ENCODE peak calls at places on chromosomes 11 and 22, in seven cellular contexts. L, O, R, Y, I, E and A are unnamed samples.

GRCh38 chr11:9629064-9629463 is 34.8 kb upstream of the SWAP70 start:
- DNase-seq in L (no peak), O (no peak), R (no peak), Y (no peak), I (no peak), E (no peak), A (no peak)

GRCh38 chr22:45031629-45032403 is 22.0 kb upstream of the PHF21B start:
- DNase-seq in L (no peak), O (no peak), R (no peak), Y (no peak), I (no peak), E (no peak), A (no peak)

GRCh38 chr11:8268530-8269461 is 5.1 kb upstream of the LMO1 start:
- DNase-seq in L (peak; percentile 30), O (peak; percentile 33), R (peak; percentile 11), Y (no peak), I (peak; percentile 47), E (no peak), A (peak; percentile 49)

GRCh38 chr11:3855808-3856491 is 486 bp downstream of the STIM1 start:
- DNase-seq in L (peak; percentile 64), O (peak; percentile 87), R (peak; percentile 48), Y (peak; percentile 51), I (peak; percentile 79), E (peak; percentile 33), A (peak; percentile 81)

GRCh38 chr11:118295834-118296454 is 8.6 kb upstream of the CD3E start:
- DNase-seq in L (no peak), O (no peak), R (no peak), Y (peak; percentile 55), I (no peak), E (no peak), A (no peak)

GRCh38 chr22:33653525-33654063 is 266.7 kb downstream of the LARGE1 start:
- DNase-seq in L (no peak), O (no peak), R (no peak), Y (no peak), I (no peak), E (no peak), A (no peak)

GRCh38 chr11:60985991-60986915 is 14.8 kb downstream of the CD6 start:
- DNase-seq in L (no peak), O (peak; percentile 79), R (no peak), Y (peak; percentile 69), I (no peak), E (peak; percentile 13), A (no peak)

GRCh38 chr11:14644396-14645246 is 1.0 kb downstream of the PDE3B start:
- DNase-seq in L (peak; percentile 15), O (peak; percentile 76), R (no peak), Y (peak; percentile 45), I (peak; percentile 68), E (peak; percentile 28), A (no peak)

GRCh38 chr22:26914786-26915185 is 257.4 kb downstream of the MIAT start:
- DNase-seq in L (no peak), O (no peak), R (no peak), Y (no peak), I (no peak), E (no peak), A (no peak)

GRCh38 chr22:45083659-45084305 is 74.0 kb upstream of the PHF21B start:
- DNase-seq in L (no peak), O (no peak), R (no peak), Y (no peak), I (no peak), E (peak; percentile 18), A (no peak)

GRCh38 chr11:122803306-122803705 is 35.0 kb upstream of the CRTAM start:
- DNase-seq in L (no peak), O (no peak), R (no peak), Y (no peak), I (no peak), E (no peak), A (no peak)

GRCh38 chr22:50502096-50502495 is 5.4 kb downstream of the LMF2 start:
- DNase-seq in L (peak; percentile 21), O (no peak), R (no peak), Y (no peak), I (no peak), E (no peak), A (no peak)

GRCh38 chr11:64327993-64328392 is 10.1 kb downstream of the PRDX5 start:
- DNase-seq in L (no peak), O (no peak), R (no peak), Y (no peak), I (no peak), E (no peak), A (no peak)

GRCh38 chr11:64323373-64323772 is 5.5 kb downstream of the PRDX5 start:
- DNase-seq in L (no peak), O (peak; percentile 41), R (no peak), Y (no peak), I (no peak), E (no peak), A (no peak)

GRCh38 chr11:64322925-64323260 is 5.0 kb downstream of the PRDX5 start:
- DNase-seq in L (no peak), O (no peak), R (no peak), Y (no peak), I (no peak), E (no peak), A (no peak)

GRCh38 chr11:64327338-64327737 is 9.4 kb downstream of the PRDX5 start:
- DNase-seq in L (no peak), O (no peak), R (no peak), Y (no peak), I (no peak), E (no peak), A (no peak)

GRCh38 chr11:64324692-64325469 is 7.0 kb downstream of the PRDX5 start:
- DNase-seq in L (no peak), O (no peak), R (no peak), Y (no peak), I (no peak), E (no peak), A (no peak)
- H3K27ac ChIP-seq in L (no peak overlapping the region), O (no peak overlapping the region), R (no peak overlapping the region), Y (no peak overlapping the region), I (no peak overlapping the region), E (no peak overlapping the region), A (peak overlapping the region; percentile 54)

GRCh38 chr11:67409261-67409666 is 5.4 kb downstream of the TBC1D10C start:
- DNase-seq in L (no peak), O (no peak), R (no peak), Y (no peak), I (no peak), E (no peak), A (no peak)
- H3K4me1 ChIP-seq in L (no peaks in the 10 kb centered on the region), O (peaks cover 10% of the 10 kb centered on the region), R (no peaks in the 10 kb centered on the region), Y (peaks cover 15% of the 10 kb centered on the region), I (no peaks in the 10 kb centered on the region), E (peaks cover 3% of the 10 kb centered on the region), A (peaks cover 29% of the 10 kb centered on the region)

GRCh38 chr11:73310661-73311393 is 2.8 kb downstream of the ARHGEF17 start:
- DNase-seq in L (no peak), O (no peak), R (no peak), Y (no peak), I (peak; percentile 67), E (no peak), A (no peak)

GRCh38 chr11:73307323-73308002 is 613 bp upstream of the ARHGEF17 start:
- DNase-seq in L (peak; percentile 99), O (peak; percentile 99), R (peak; percentile 100), Y (peak; percentile 98), I (peak; percentile 99), E (peak; percentile 98), A (peak; percentile 99)

GRCh38 chr11:73310076-73310475 is 2.0 kb downstream of the ARHGEF17 start:
- DNase-seq in L (peak; percentile 55), O (no peak), R (no peak), Y (no peak), I (peak; percentile 81), E (no peak), A (no peak)

GRCh38 chr11:73308003-73308962 is at the start of gene ARHGEF17:
- DNase-seq in L (peak; percentile 84), O (peak; percentile 89), R (peak; percentile 83), Y (peak; percentile 69), I (peak; percentile 90), E (peak; percentile 83), A (peak; percentile 87)

GRCh38 chr11:73308963-73309960 is 1.2 kb downstream of the ARHGEF17 start:
- DNase-seq in L (peak; percentile 86), O (peak; percentile 96), R (peak; percentile 86), Y (peak; percentile 84), I (peak; percentile 98), E (peak; percentile 88), A (peak; percentile 92)
- H3K27ac ChIP-seq in L (peak overlapping the region; percentile 96), O (peak overlapping the region; percentile 98), R (peak overlapping the region; percentile 93), Y (peak overlapping the region; percentile 96), I (peak overlapping the region; percentile 99), E (peak overlapping the region; percentile 85), A (peak overlapping the region; percentile 92)

DNA sequence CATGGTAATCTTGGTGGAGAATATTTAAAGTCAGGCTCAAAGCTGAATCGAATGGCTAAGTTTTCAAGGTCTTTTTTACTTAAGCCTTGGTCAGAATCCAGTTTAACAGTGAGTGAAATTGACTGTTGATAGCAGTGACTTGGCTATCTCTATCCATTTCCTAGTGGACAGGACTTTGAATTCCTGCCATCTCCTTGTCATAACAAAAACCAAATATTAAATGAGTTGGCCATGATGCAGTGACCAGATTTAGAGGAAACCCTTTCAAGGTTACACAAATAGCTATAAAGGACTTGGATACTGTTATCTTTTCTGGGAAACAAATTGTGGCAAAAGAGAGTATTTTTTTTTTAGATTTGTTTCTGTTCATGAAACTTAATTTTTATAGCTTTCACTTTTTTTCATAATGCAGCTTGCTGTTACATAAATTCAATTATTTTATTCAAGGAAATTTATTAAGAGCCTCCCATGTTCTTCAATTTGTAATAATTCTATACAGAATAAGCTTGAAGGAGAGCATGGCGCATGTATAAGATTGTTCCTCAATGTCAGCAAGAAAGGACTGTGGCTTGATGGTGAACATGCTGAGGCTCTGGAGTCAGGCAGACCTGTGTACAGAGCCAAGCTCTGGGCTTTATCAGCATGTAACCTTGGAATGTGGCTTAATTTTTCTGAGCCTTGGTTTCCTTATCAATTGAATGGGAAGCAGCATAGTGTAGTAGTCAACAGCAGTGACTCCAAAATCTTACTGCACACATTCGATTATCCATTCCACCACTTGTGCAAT is 92.2 kb downstream of the JRKL start:
- DNase-seq in L (no peak), O (no peak), R (no peak), Y (no peak), I (no peak), E (no peak), A (no peak)
- H3K4me1 ChIP-seq in L (peaks cover 6% of the 10 kb centered on the region), O (peaks cover 9% of the 10 kb centered on the region), R (no peaks in the 10 kb centered on the region), Y (peaks cover 22% of the 10 kb centered on the region), I (no peaks in the 10 kb centered on the region), E (no peaks in the 10 kb centered on the region), A (no peaks in the 10 kb centered on the region)